ENCODE peak calls at places on chromosomes 7 and 10, in seven cellular contexts. Y is bronchial epithelial cell; Q is GF-D8; T is natural killer cell treated with Interleukin-12 subunit alpha and Interleukin-12 subunit beta and Interleukin-15 and Interleukin-18, amount 100 ng/mL, for 72 hours; R is NCI-H510A treated with DMSO at 0.1 percent for 48 hours; A is M059J; G is cerebellar cortex. I is an unnamed sample.

GRCh38 chr10:130335336-130335735 is 199.1 kb downstream of the GLRX3 start:
- DNase-seq in Y (no peak), R (no peak), G (no peak), Q (no peak), T (no peak), A (no peak), I (no peak)

GRCh38 chr7:74443591-74444365 is 9.9 kb upstream of the GTF2IRD1 start:
- DNase-seq in Q (no peak), T (peak), Y (no peak), R (no peak), G (no peak), A (no peak), I (no peak)

GRCh38 chr10:36349445-36350063 is 707.5 kb upstream of the FZD8 start:
- DNase-seq in Y (peak), A (peak), T (no peak), Q (no peak), G (no peak), R (no peak), I (peak)

GRCh38 chr10:35493196-35494118 is 111.7 kb upstream of the GJD4 start:
- DNase-seq in Q (no peak), G (no peak), A (peak), Y (peak), R (no peak), T (no peak), I (no peak)

GRCh38 chr10:23918839-23919238 is 290.1 kb upstream of the KIAA1217 start:
- DNase-seq in A (peak), T (no peak), Q (no peak), G (no peak), Y (peak), R (no peak), I (no peak)

GRCh38 chr7:21850531-21851285 is 95.0 kb downstream of the CDCA7L start:
- DNase-seq in Y (peak), R (no peak), T (no peak), A (peak), G (no peak), Q (no peak), I (peak)

GRCh38 chr7:30212720-30213119 is 71.7 kb upstream of the ZNRF2 start:
- DNase-seq in R (no peak), G (peak), A (no peak), Y (no peak), Q (no peak), T (no peak), I (no peak)

GRCh38 chr7:35261476-35262285 is 7.8 kb upstream of the TBX20 start:
- DNase-seq in Y (no peak), Q (no peak), R (no peak), A (no peak), T (no peak), G (no peak), I (no peak)

GRCh38 chr10:79229830-79230562 is 117.3 kb upstream of the PPIF start:
- DNase-seq in R (no peak), Y (no peak), G (no peak), A (no peak), T (no peak), Q (no peak), I (no peak)

GRCh38 chr7:82395147-82395546 is 48.4 kb downstream of the CACNA2D1 start:
- DNase-seq in Q (no peak), R (no peak), Y (no peak), G (no peak), A (no peak), T (no peak), I (no peak)

GRCh38 chr7:87416682-87417587 is 58.5 kb downstream of the ABCB4 start:
- DNase-seq in R (peak), Y (peak), T (no peak), Q (peak), G (peak), A (peak), I (peak)

GRCh38 chr10:132774905-132775863 is 10.8 kb downstream of the NKX6-2 start:
- DNase-seq in Q (no peak), R (no peak), T (no peak), G (peak), A (no peak), Y (no peak), I (no peak)

GRCh38 chr7:42493436-42494198 is 256.6 kb upstream of the GLI3 start:
- DNase-seq in A (peak), Y (peak), Q (no peak), T (no peak), R (no peak), G (peak), I (peak)

GRCh38 chr7:90303241-90303640 is 17.9 kb downstream of the FAM237B start:
- DNase-seq in Q (no peak), G (no peak), Y (no peak), R (no peak), A (no peak), T (no peak), I (no peak)

GRCh38 chr7:70837589-70837988 is 294.4 kb upstream of the GALNT17 start:
- DNase-seq in T (no peak), G (no peak), Y (no peak), A (no peak), Q (no peak), R (no peak), I (no peak)

GRCh38 chr7:21368317-21368716 is 59.6 kb upstream of the SP4 start:
- DNase-seq in T (no peak), G (no peak), Q (no peak), Y (no peak), R (peak), A (no peak), I (no peak)